ENCODE peak calls at places on chromosomes 1 and 21, in four cellular contexts. One of them, this sample, is unnamed.

GRCh38 chr1:30817083-30817450 is 59.5 kb upstream of the LAPTM5 start:
- DNase-seq in brain microvascular endothelial cell: no peak
- DNase-seq in kidney: no peak
- DNase-seq in HL-60: no peak
- DNase-seq in this sample: no peak

GRCh38 chr1:182002570-182002969 is 58.9 kb downstream of the ZNF648 start:
- DNase-seq in brain microvascular endothelial cell: no peak
- DNase-seq in kidney: no peak
- DNase-seq in HL-60: no peak
- DNase-seq in this sample: no peak

GRCh38 chr1:197304626-197305200 is 36.7 kb downstream of the CRB1 start:
- DNase-seq in brain microvascular endothelial cell: no peak
- DNase-seq in kidney: no peak
- DNase-seq in HL-60: no peak
- DNase-seq in this sample: no peak

GRCh38 chr21:34345091-34345871 is 18.5 kb upstream of the KCNE2 start:
- DNase-seq in brain microvascular endothelial cell: peak
- DNase-seq in kidney: no peak
- DNase-seq in HL-60: no peak
- DNase-seq in this sample: peak

GRCh38 chr1:180117764-180118116 is 36.9 kb upstream of the QSOX1 start:
- DNase-seq in brain microvascular endothelial cell: peak
- DNase-seq in kidney: no peak
- DNase-seq in HL-60: no peak
- DNase-seq in this sample: no peak

GRCh38 chr1:14851775-14852174 is 253.3 kb downstream of the KAZN start:
- DNase-seq in brain microvascular endothelial cell: no peak
- DNase-seq in kidney: no peak
- DNase-seq in HL-60: no peak
- DNase-seq in this sample: no peak

GRCh38 chr1:113027008-113027407 is 46.0 kb upstream of the LRIG2 start:
- DNase-seq in brain microvascular endothelial cell: no peak
- DNase-seq in kidney: no peak
- DNase-seq in HL-60: no peak
- DNase-seq in this sample: no peak

GRCh38 chr1:224430511-224431113 is 4.0 kb downstream of the WDR26 start:
- DNase-seq in brain microvascular endothelial cell: peak
- DNase-seq in kidney: no peak
- DNase-seq in HL-60: peak
- DNase-seq in this sample: no peak

GRCh38 chr1:172818841-172819527 is 160.1 kb downstream of the FASLG start:
- DNase-seq in brain microvascular endothelial cell: no peak
- DNase-seq in kidney: no peak
- DNase-seq in HL-60: no peak
- DNase-seq in this sample: no peak

GRCh38 chr1:33763406-33763805 is 100.5 kb upstream of the HMGB4 start:
- DNase-seq in brain microvascular endothelial cell: peak
- DNase-seq in kidney: no peak
- DNase-seq in HL-60: no peak
- DNase-seq in this sample: no peak

GRCh38 chr1:42940851-42941639 is 17.6 kb downstream of the SLC2A1 start:
- DNase-seq in brain microvascular endothelial cell: peak
- DNase-seq in kidney: peak
- DNase-seq in HL-60: no peak
- DNase-seq in this sample: no peak

GRCh38 chr1:8217011-8217711 is 100.8 kb upstream of the SLC45A1 start:
- DNase-seq in brain microvascular endothelial cell: no peak
- DNase-seq in kidney: peak
- DNase-seq in HL-60: no peak
- DNase-seq in this sample: peak

GRCh38 chr1:71086331-71086730 is 5.5 kb upstream of the ZRANB2 start:
- DNase-seq in brain microvascular endothelial cell: peak
- DNase-seq in kidney: no peak
- DNase-seq in HL-60: no peak
- DNase-seq in this sample: no peak

GRCh38 chr1:38489844-38490270 is 369.7 kb downstream of the RRAGC start:
- DNase-seq in brain microvascular endothelial cell: no peak
- DNase-seq in kidney: no peak
- DNase-seq in HL-60: no peak
- DNase-seq in this sample: no peak

GRCh38 chr1:53678507-53678906 is 60.5 kb downstream of the GLIS1 start:
- DNase-seq in brain microvascular endothelial cell: no peak
- DNase-seq in kidney: no peak
- DNase-seq in HL-60: no peak
- DNase-seq in this sample: peak

GRCh38 chr1:218674280-218674773 is 329.2 kb downstream of the TGFB2 start:
- DNase-seq in brain microvascular endothelial cell: peak
- DNase-seq in kidney: peak
- DNase-seq in HL-60: no peak
- DNase-seq in this sample: peak
- H3K4me3 ChIP-seq in brain microvascular endothelial cell: no peak
- H3K4me3 ChIP-seq in kidney: no peak
- H3K4me3 ChIP-seq in HL-60: no peak
- H3K4me3 ChIP-seq in this sample: peak

GRCh38 chr1:115453666-115454065 is 115.6 kb upstream of the NGF start:
- DNase-seq in brain microvascular endothelial cell: no peak
- DNase-seq in kidney: no peak
- DNase-seq in HL-60: no peak
- DNase-seq in this sample: no peak
- H3K27ac ChIP-seq in brain microvascular endothelial cell: no peak
- H3K27ac ChIP-seq in kidney: no peak
- H3K27ac ChIP-seq in HL-60: no peak
- H3K27ac ChIP-seq in this sample: no peak

GRCh38 chr1:92031281-92032110 is 1.7 kb downstream of the EPHX4 start:
- DNase-seq in brain microvascular endothelial cell: no peak
- DNase-seq in kidney: no peak
- DNase-seq in HL-60: no peak
- DNase-seq in this sample: no peak
- H3K4me3 ChIP-seq in brain microvascular endothelial cell: no peak
- H3K4me3 ChIP-seq in kidney: no peak
- H3K4me3 ChIP-seq in HL-60: no peak
- H3K4me3 ChIP-seq in this sample: no peak

GRCh38 chr1:34868230-34869049 is 8.9 kb upstream of the SMIM12 start:
- DNase-seq in brain microvascular endothelial cell: no peak
- DNase-seq in kidney: no peak
- DNase-seq in HL-60: no peak
- DNase-seq in this sample: no peak

GRCh38 chr1:34865573-34865972 is 6.0 kb upstream of the SMIM12 start:
- DNase-seq in brain microvascular endothelial cell: no peak
- DNase-seq in kidney: peak
- DNase-seq in HL-60: no peak
- DNase-seq in this sample: no peak

GRCh38 chr1:34867421-34867820 is 7.9 kb upstream of the SMIM12 start:
- DNase-seq in brain microvascular endothelial cell: no peak
- DNase-seq in kidney: no peak
- DNase-seq in HL-60: no peak
- DNase-seq in this sample: no peak

GRCh38 chr1:34865981-34866761 is 6.6 kb upstream of the SMIM12 start:
- DNase-seq in brain microvascular endothelial cell: peak
- DNase-seq in kidney: peak
- DNase-seq in HL-60: peak
- DNase-seq in this sample: peak

DNA sequence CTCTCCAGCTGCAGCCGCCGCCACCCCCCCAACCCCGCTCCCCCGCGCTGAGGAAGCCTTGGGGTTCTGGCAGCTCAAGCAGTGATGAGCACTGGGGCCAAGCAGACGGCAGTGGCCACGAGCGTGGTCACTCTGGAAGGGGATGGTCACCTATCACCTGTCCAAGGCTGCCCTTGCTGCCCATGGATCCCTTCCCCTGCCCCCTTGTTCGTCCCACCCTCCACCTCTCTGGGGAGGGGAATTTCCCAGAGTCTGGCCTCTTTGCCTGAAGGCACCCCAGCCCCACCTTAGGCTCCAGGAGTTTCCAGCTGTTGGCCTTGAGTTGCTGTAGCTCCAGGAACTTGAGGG is 7.2 kb upstream of the SMIM12 start:
- DNase-seq in brain microvascular endothelial cell: no peak
- DNase-seq in kidney: no peak
- DNase-seq in HL-60: no peak
- DNase-seq in this sample: no peak
- H3K27ac ChIP-seq in brain microvascular endothelial cell: no peak
- H3K27ac ChIP-seq in kidney: peak
- H3K27ac ChIP-seq in HL-60: no peak
- H3K27ac ChIP-seq in this sample: peak

GRCh38 chr1:111346089-111346885 is 55.6 kb downstream of the CHIA start:
- DNase-seq in brain microvascular endothelial cell: peak
- DNase-seq in kidney: peak
- DNase-seq in HL-60: peak
- DNase-seq in this sample: peak
- H3K4me3 ChIP-seq in brain microvascular endothelial cell: peak
- H3K4me3 ChIP-seq in kidney: peak
- H3K4me3 ChIP-seq in HL-60: peak
- H3K4me3 ChIP-seq in this sample: peak

GRCh38 chr1:40662864-40663263 is 2.6 kb downstream of the RIMS3 start:
- DNase-seq in brain microvascular endothelial cell: no peak
- DNase-seq in kidney: no peak
- DNase-seq in HL-60: no peak
- DNase-seq in this sample: no peak
- H3K27ac ChIP-seq in brain microvascular endothelial cell: no peak
- H3K27ac ChIP-seq in kidney: no peak
- H3K27ac ChIP-seq in HL-60: no peak
- H3K27ac ChIP-seq in this sample: no peak

GRCh38 chr1:40785446-40785845 is 1.9 kb downstream of the KCNQ4 start:
- DNase-seq in brain microvascular endothelial cell: no peak
- DNase-seq in kidney: peak
- DNase-seq in HL-60: no peak
- DNase-seq in this sample: no peak
- H3K4me3 ChIP-seq in brain microvascular endothelial cell: no peak
- H3K4me3 ChIP-seq in kidney: no peak
- H3K4me3 ChIP-seq in HL-60: no peak
- H3K4me3 ChIP-seq in this sample: peak